ENCODE peak calls at places on chromosomes 7 and 10, in six cellular contexts. U is GM12891, G is HepG2, M is GM12878, A is K562, E is H1. R is an unnamed sample.
A peak's percentile ranks its signal among the peaks of the same experiment; 100 is the strongest.

GRCh38 chr10:110827410-110827809 is 44.3 kb upstream of the PDCD4 start:
- DNase-seq in U (no peak), G (peak; percentile 24), M (no peak), A (no peak), E (no peak), R (no peak)

GRCh38 chr10:63760708-63761047 is 239.5 kb downstream of the REEP3 start:
- DNase-seq in U (no peak), G (no peak), M (no peak), A (no peak), E (no peak), R (no peak)

GRCh38 chr7:24854866-24855265 is 97.6 kb upstream of the GSDME start:
- DNase-seq in U (no peak), G (no peak), M (no peak), A (no peak), E (no peak), R (no peak)

GRCh38 chr7:130902755-130903357 is 168.8 kb upstream of the KLF14 start:
- DNase-seq in U (no peak), G (no peak), M (no peak), A (no peak), E (no peak), R (no peak)

GRCh38 chr10:33165911-33166310 is 168.6 kb downstream of the NRP1 start:
- DNase-seq in U (no peak), G (no peak), M (no peak), A (no peak), E (no peak), R (no peak)

GRCh38 chr10:101042667-101043355 is 11.8 kb downstream of the SFXN3 start:
- DNase-seq in U (peak; percentile 84), G (peak; percentile 94), M (peak; percentile 83), A (peak; percentile 96), E (peak; percentile 97), R (peak; percentile 87)

GRCh38 chr7:139586286-139586685 is 62.8 kb downstream of the CLEC2L start:
- DNase-seq in U (no peak), G (no peak), M (no peak), A (no peak), E (no peak), R (no peak)

GRCh38 chr7:51045319-51046102 is 262.8 kb upstream of the GRB10 start:
- DNase-seq in U (no peak), G (peak; percentile 23), M (no peak), A (no peak), E (no peak), R (no peak)

GRCh38 chr7:92567460-92567859 is 22.7 kb downstream of the FAM133B start:
- DNase-seq in U (no peak), G (no peak), M (no peak), A (no peak), E (no peak), R (no peak)

GRCh38 chr7:111518264-111518663 is 44.0 kb downstream of the IMMP2L start:
- DNase-seq in U (no peak), G (no peak), M (no peak), A (no peak), E (no peak), R (no peak)

GRCh38 chr10:103980246-103980906 is 13.4 kb downstream of the SLK start:
- DNase-seq in U (no peak), G (no peak), M (no peak), A (no peak), E (no peak), R (no peak)

GRCh38 chr10:110850099-110850498 is 21.6 kb upstream of the PDCD4 start:
- DNase-seq in U (no peak), G (no peak), M (no peak), A (no peak), E (no peak), R (no peak)

GRCh38 chr10:119395287-119396007 is 147.1 kb downstream of the RGS10 start:
- DNase-seq in U (peak; percentile 58), G (no peak), M (no peak), A (no peak), E (no peak), R (no peak)

GRCh38 chr10:10869592-10869991 is 148.1 kb upstream of the CELF2 start:
- DNase-seq in U (no peak), G (no peak), M (peak; percentile 31), A (peak; percentile 23), E (no peak), R (no peak)

GRCh38 chr7:108045154-108045553 is 42.2 kb upstream of the LAMB1 start:
- DNase-seq in U (no peak), G (no peak), M (no peak), A (no peak), E (no peak), R (no peak)

GRCh38 chr10:77267703-77268630 is 369.6 kb downstream of the KCNMA1 start:
- DNase-seq in U (no peak), G (no peak), M (no peak), A (no peak), E (no peak), R (no peak)

GRCh38 chr10:103476046-103476768 is 2.8 kb downstream of the CALHM3 start:
- DNase-seq in U (peak; percentile 55), G (no peak), M (no peak), A (peak; percentile 43), E (no peak), R (no peak)

GRCh38 chr10:69459101-69459805 is 8.0 kb downstream of the TSPAN15 start:
- DNase-seq in U (no peak), G (no peak), M (no peak), A (no peak), E (no peak), R (no peak)

GRCh38 chr10:91887075-91887899 is 22.0 kb downstream of the FGFBP3 start:
- DNase-seq in U (peak; percentile 35), G (peak; percentile 58), M (no peak), A (no peak), E (peak; percentile 90), R (peak; percentile 29)

GRCh38 chr7:36132025-36132424 is 21.0 kb upstream of the EEPD1 start:
- DNase-seq in U (no peak), G (peak; percentile 21), M (no peak), A (no peak), E (no peak), R (no peak)

DNA sequence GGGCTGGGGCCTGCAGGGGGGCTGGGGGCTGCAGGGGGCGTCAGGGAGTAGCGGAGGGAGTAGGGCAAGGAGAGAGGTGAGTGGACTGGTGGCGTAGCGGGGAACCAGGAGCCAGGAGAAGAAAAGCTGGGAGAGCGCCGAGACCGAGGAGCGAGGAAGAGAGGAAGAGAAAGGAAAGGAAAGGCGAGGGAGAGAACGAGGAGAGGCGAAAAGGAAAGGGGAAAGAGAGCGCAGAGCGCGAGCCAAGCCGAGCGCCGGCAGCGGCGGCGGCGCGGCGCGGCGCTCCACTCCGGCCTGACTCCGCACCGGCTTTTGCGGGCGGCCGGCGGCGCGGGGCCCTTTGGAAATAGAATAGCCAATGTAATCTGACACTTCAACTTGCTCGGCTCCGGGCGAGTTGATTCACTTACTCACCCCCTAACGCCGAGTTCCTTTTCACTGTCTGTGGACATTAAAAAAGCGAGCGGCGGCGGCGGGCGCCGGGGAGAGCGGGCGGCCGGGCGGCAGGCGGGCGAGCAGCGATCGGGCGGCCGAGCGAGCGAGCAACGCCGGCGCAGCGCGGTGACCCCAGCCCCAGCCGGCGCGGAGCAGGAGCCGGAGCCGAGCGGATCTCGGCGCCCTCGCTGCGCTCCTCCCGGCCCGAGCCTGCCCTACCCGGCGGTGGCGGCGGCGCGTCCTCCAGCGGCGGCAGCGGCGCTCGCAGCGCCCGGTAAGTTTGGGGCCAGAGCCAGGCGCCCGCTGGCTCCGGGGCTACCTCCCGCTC is at the start of gene ZMIZ1:
- DNase-seq in U (peak; percentile 85), G (peak; percentile 88), M (no peak), A (peak; percentile 97), E (peak; percentile 92), R (peak; percentile 82)
- TF ChIP-seq POLR2A in U (no peak), G (peak; percentile 71), M (no peak), A (no peak), E (no peak), R (no peak)

DNA sequence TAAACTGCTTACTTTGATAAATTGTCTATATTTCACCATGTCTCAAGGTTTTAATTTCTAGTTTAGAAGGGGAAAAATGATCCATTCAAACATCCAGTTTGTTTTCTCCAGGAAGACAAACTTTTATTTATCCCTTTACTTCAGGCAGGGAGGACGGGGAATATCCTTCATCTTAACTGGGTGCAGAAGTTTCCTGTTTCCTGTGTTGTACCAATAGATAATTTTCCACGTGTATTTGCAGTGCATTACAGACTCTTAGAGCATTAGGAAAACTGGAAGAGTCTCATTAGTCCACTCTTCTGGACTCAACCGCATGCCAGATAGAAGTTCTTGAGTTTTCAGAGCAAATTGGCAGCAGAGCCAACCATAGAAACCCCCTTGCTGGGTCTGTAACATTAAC is 39.4 kb upstream of the PIP4K2A start:
- DNase-seq in U (no peak), G (no peak), M (no peak), A (no peak), E (no peak), R (no peak)
- TF ChIP-seq POLR2AphosphoS5 in U (no peak), G (no peak), M (no peak), A (no peak), E (no peak), R (no peak)

GRCh38 chr7:101563933-101564777 is 64.9 kb downstream of the MYL10 start:
- DNase-seq in U (no peak), G (no peak), M (no peak), A (no peak), E (no peak), R (no peak)
- TF ChIP-seq TAF1 in U (no peak), G (no peak), M (no peak), A (no peak), E (no peak), R (no peak)

GRCh38 chr7:151085329-151085690 is 965 bp upstream of the AGAP3 start:
- DNase-seq in U (no peak), G (no peak), M (no peak), A (no peak), E (no peak), R (no peak)

GRCh38 chr7:151082151-151083070 is 882 bp downstream of the TMUB1 start:
- DNase-seq in U (no peak), G (no peak), M (no peak), A (peak; percentile 52), E (no peak), R (no peak)

GRCh38 chr7:151083824-151084160 is 499 bp upstream of the TMUB1 start:
- DNase-seq in U (no peak), G (no peak), M (no peak), A (no peak), E (no peak), R (no peak)

GRCh38 chr7:151081170-151082101 is 827 bp upstream of the FASTK start:
- DNase-seq in U (no peak), G (no peak), M (no peak), A (peak; percentile 72), E (peak; percentile 71), R (no peak)

DNA sequence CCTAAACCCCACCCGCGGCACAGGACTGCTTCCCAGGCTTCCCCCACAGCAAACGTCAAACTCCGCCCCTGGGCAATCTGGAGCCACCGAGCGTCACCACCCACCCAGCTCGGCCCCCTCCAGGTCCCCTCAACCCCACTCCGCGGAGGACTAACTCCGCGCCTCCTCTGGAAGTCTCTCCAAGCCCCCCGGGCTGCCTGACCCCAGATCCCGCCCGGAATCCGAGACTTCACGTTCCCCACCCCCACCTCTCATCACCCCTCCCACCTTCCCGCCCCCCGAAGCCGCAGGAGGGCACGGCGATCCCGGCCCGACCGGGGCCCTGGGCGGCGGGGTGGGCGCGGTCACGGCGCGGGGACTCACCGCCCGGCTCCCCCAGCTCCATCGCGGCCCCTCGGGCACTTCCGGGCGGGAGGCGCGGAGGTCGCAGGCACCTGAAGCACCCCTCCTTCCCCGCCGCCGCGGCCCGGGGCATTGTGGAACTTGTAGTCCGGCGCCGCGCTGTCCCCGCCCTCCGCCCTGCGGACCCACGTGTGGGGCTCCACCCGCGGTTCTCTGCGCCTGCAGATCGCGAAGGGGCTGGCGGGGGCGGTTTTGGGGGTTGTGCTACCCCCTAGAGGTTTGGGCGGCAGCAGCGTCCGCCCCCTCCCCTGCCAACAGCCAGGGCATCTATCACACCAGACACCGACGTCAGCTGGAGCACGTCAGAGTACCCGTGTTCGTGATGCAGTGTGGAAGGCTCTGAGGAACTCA is at the start of gene TMUB1:
- DNase-seq in U (peak; percentile 79), G (peak; percentile 50), M (no peak), A (peak; percentile 95), E (peak; percentile 87), R (peak; percentile 83)
- TF ChIP-seq POLR2A in U (no peak), G (no peak), M (peak; percentile 73), A (no peak), E (no peak), R (no peak)